ENCODE peak calls at places on chromosomes 7 and 10, in eight cellular contexts. A, B, U, I, X, J, W and T are unnamed samples.
A peak's percentile ranks its signal among the peaks of the same experiment; 100 is the strongest.

GRCh38 chr7:32073533-32073932 is 3.3 kb upstream of the PDE1C start:
- DNase-seq in A (no peak), B (no peak), U (no peak), I (no peak), X (no peak), J (no peak), W (no peak), T (no peak)

GRCh38 chr10:131202964-131203363 is 108.6 kb downstream of the TCERG1L start:
- DNase-seq in A (peak; percentile 15), B (no peak), U (no peak), I (no peak), X (no peak), J (no peak), W (no peak), T (no peak)

GRCh38 chr7:92837214-92837749 is 909 bp upstream of the CDK6 start:
- DNase-seq in A (no peak), B (no peak), U (no peak), I (no peak), X (no peak), J (peak; percentile 23), W (no peak), T (no peak)

GRCh38 chr7:2099036-2099957 is 133.4 kb downstream of the MAD1L1 start:
- DNase-seq in A (peak; percentile 66), B (no peak), U (no peak), I (no peak), X (peak; percentile 48), J (no peak), W (no peak), T (no peak)

GRCh38 chr10:7388602-7389001 is 22.2 kb downstream of the SFMBT2 start:
- DNase-seq in A (peak; percentile 61), B (no peak), U (no peak), I (no peak), X (no peak), J (no peak), W (no peak), T (no peak)

GRCh38 chr10:38600146-38600545 is 506.0 kb downstream of the ZNF37A start:
- DNase-seq in A (no peak), B (no peak), U (no peak), I (no peak), X (no peak), J (no peak), W (no peak), T (no peak)

GRCh38 chr7:47266799-47267198 is 315.1 kb downstream of the TNS3 start:
- DNase-seq in A (peak; percentile 91), B (no peak), U (no peak), I (no peak), X (no peak), J (peak; percentile 47), W (no peak), T (no peak)

GRCh38 chr10:72588266-72588665 is 37.6 kb downstream of the MICU1 start:
- DNase-seq in A (no peak), B (no peak), U (no peak), I (no peak), X (no peak), J (no peak), W (no peak), T (no peak)

GRCh38 chr10:33822774-33823173 is 488.3 kb upstream of the NRP1 start:
- DNase-seq in A (no peak), B (no peak), U (no peak), I (no peak), X (no peak), J (peak; percentile 3), W (no peak), T (no peak)

GRCh38 chr10:51250278-51250914 is 176.1 kb downstream of the PRKG1 start:
- DNase-seq in A (no peak), B (no peak), U (no peak), I (no peak), X (no peak), J (no peak), W (no peak), T (no peak)

GRCh38 chr7:150820578-150821198 is 20.1 kb downstream of the TMEM176A start:
- DNase-seq in A (no peak), B (no peak), U (no peak), I (no peak), X (no peak), J (no peak), W (no peak), T (no peak)

GRCh38 chr7:71236488-71237179 is 104.7 kb downstream of the GALNT17 start:
- DNase-seq in A (no peak), B (no peak), U (no peak), I (no peak), X (no peak), J (no peak), W (no peak), T (no peak)

GRCh38 chr7:102089175-102090098 is 197.2 kb upstream of the SH2B2 start:
- DNase-seq in A (peak; percentile 5), B (no peak), U (no peak), I (no peak), X (no peak), J (no peak), W (no peak), T (peak; percentile 11)

GRCh38 chr10:31687545-31688482 is 240.8 kb downstream of the ARHGAP12 start:
- DNase-seq in A (no peak), B (no peak), U (no peak), I (no peak), X (no peak), J (no peak), W (no peak), T (no peak)

GRCh38 chr7:108460964-108461363 is 4.7 kb upstream of the NRCAM start:
- DNase-seq in A (no peak), B (no peak), U (no peak), I (no peak), X (no peak), J (no peak), W (no peak), T (no peak)

GRCh38 chr7:44267178-44267577 is 58.2 kb downstream of the CAMK2B start:
- DNase-seq in A (no peak), B (no peak), U (no peak), I (no peak), X (no peak), J (no peak), W (no peak), T (no peak)

GRCh38 chr7:81301815-81302214 is 383.0 kb upstream of the SEMA3C start:
- DNase-seq in A (peak; percentile 47), B (no peak), U (no peak), I (no peak), X (no peak), J (no peak), W (no peak), T (no peak)

GRCh38 chr10:127013696-127014095 is 108.5 kb downstream of the DOCK1 start:
- DNase-seq in A (no peak), B (no peak), U (no peak), I (no peak), X (no peak), J (no peak), W (no peak), T (no peak)

GRCh38 chr10:78916227-78916626 is 152.5 kb upstream of the ZMIZ1 start:
- DNase-seq in A (no peak), B (no peak), U (no peak), I (no peak), X (no peak), J (no peak), W (no peak), T (no peak)

GRCh38 chr7:87107949-87108757 is 44.1 kb upstream of the DMTF1 start:
- DNase-seq in A (no peak), B (no peak), U (no peak), I (no peak), X (no peak), J (no peak), W (no peak), T (no peak)

DNA sequence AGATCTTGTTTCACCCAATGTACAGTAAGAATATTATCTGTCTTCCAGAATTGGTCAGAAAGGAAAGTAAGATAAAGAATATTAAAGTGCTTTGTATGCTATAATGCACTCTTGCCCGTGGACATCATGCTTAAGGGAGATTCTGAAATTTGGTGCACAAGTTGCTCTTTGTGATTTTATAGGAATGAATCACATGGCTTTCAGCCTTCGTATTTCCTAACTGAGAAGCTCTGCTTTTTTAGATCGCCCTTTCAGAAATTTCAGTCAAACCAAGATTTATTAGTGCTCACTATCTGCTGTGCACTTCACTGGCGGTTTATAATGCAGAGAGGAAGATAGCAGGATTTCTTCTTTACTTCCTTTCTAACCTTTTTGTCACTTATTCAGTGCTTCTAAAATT is 1248.5 kb upstream of the LRRN3 start:
- DNase-seq in A (no peak), B (no peak), U (no peak), I (no peak), X (no peak), J (no peak), W (no peak), T (no peak)
- TF ChIP-seq CTCF in A (no peak), B (no peak), U (no peak), I (no peak), X (no peak), J (no peak), W (no peak), T (no peak)

GRCh38 chr7:51162724-51163329 is 153.8 kb downstream of the COBL start:
- DNase-seq in A (peak; percentile 87), B (peak; percentile 15), U (no peak), I (peak; percentile 61), X (peak; percentile 18), J (peak; percentile 80), W (peak; percentile 41), T (peak; percentile 86)
- TF ChIP-seq CTCF in A (peak; percentile 86), B (peak; percentile 64), U (peak; percentile 61), I (peak; percentile 77), X (peak; percentile 20), J (peak; percentile 94), W (peak; percentile 94), T (peak; percentile 93)

GRCh38 chr10:132608511-132609195 is 71.1 kb downstream of the INPP5A start:
- DNase-seq in A (peak; percentile 43), B (no peak), U (peak; percentile 73), I (no peak), X (peak; percentile 10), J (no peak), W (no peak), T (no peak)

GRCh38 chr10:132610071-132610701 is 72.6 kb downstream of the INPP5A start:
- DNase-seq in A (peak; percentile 40), B (no peak), U (peak; percentile 62), I (no peak), X (peak; percentile 11), J (no peak), W (no peak), T (no peak)

GRCh38 chr10:132607491-132607890 is 69.9 kb downstream of the INPP5A start:
- DNase-seq in A (peak; percentile 41), B (no peak), U (peak; percentile 53), I (no peak), X (no peak), J (no peak), W (no peak), T (no peak)

GRCh38 chr10:132607961-132608495 is 70.4 kb downstream of the INPP5A start:
- DNase-seq in A (peak; percentile 39), B (no peak), U (peak; percentile 74), I (no peak), X (peak; percentile 12), J (no peak), W (no peak), T (no peak)

GRCh38 chr10:132609211-132609610 is 71.6 kb downstream of the INPP5A start:
- DNase-seq in A (peak; percentile 38), B (no peak), U (peak; percentile 65), I (no peak), X (no peak), J (no peak), W (no peak), T (no peak)
- TF ChIP-seq CTCF in A (no peak), B (no peak), U (no peak), I (no peak), X (no peak), J (no peak), W (no peak), T (no peak)

GRCh38 chr7:130543611-130544010 is 51.7 kb downstream of the MEST start:
- DNase-seq in A (no peak), B (no peak), U (no peak), I (no peak), X (no peak), J (no peak), W (no peak), T (no peak)

GRCh38 chr7:130544356-130544755 is 52.5 kb downstream of the MEST start:
- DNase-seq in A (no peak), B (no peak), U (no peak), I (no peak), X (no peak), J (no peak), W (no peak), T (no peak)
- TF ChIP-seq CTCF in A (no peak), B (no peak), U (no peak), I (no peak), X (no peak), J (no peak), W (no peak), T (no peak)